ENCODE peak calls at places on chromosomes 2 and 18, in four cellular contexts. A is prostate gland, S is A549, X is PC-3. M is an unnamed sample.

GRCh38 chr2:96157649-96158553 is 12.7 kb upstream of the DUSP2 start:
- DNase-seq in S (no peak), X (no peak), A (no peak), M (no peak)

GRCh38 chr2:85448840-85449588 is 30.5 kb downstream of the SH2D6 start:
- DNase-seq in A (no peak), X (no peak), S (no peak), M (no peak)

GRCh38 chr2:135843671-135844070 is 6.7 kb upstream of the LCT start:
- DNase-seq in A (no peak), S (no peak), X (peak; percentile 11), M (no peak)

GRCh38 chr18:23619388-23619873 is 33.1 kb upstream of the NPC1 start:
- DNase-seq in A (no peak), X (no peak), S (no peak), M (no peak)

GRCh38 chr2:85308951-85309555 is 18.7 kb downstream of the TGOLN2 start:
- DNase-seq in A (no peak), S (no peak), X (peak; percentile 34), M (no peak)

GRCh38 chr18:59139291-59139614 is 431 bp upstream of the SEC11C start:
- DNase-seq in A (peak; percentile 87), S (peak; percentile 91), X (peak; percentile 87), M (peak; percentile 90)

GRCh38 chr18:32920796-32921787 is 148.3 kb upstream of the KLHL14 start:
- DNase-seq in X (peak; percentile 72), S (peak; percentile 9), A (no peak), M (no peak)

GRCh38 chr18:48948112-48949050 is 2.4 kb downstream of the SMAD7 start:
- DNase-seq in S (no peak), X (peak; percentile 20), A (peak; percentile 75), M (peak; percentile 42)

GRCh38 chr2:70104231-70105111 is 17.2 kb downstream of the PCBP1 start:
- DNase-seq in X (no peak), S (no peak), A (no peak), M (no peak)

GRCh38 chr18:23740105-23740830 is 51.0 kb downstream of the LAMA3 start:
- DNase-seq in A (no peak), X (peak; percentile 59), S (no peak), M (no peak)

GRCh38 chr18:43789234-43790000 is 512.1 kb upstream of the SYT4 start:
- DNase-seq in X (no peak), A (no peak), S (no peak), M (no peak)

GRCh38 chr18:58174285-58174684 is 130.3 kb downstream of the NEDD4L start:
- DNase-seq in A (no peak), S (no peak), X (no peak), M (no peak)

GRCh38 chr2:40483590-40483989 is 31.7 kb upstream of the SLC8A1 start:
- DNase-seq in X (no peak), A (no peak), S (no peak), M (no peak)

GRCh38 chr2:151827564-151828142 is 568 bp downstream of the ARL5A start:
- DNase-seq in X (peak; percentile 14), A (peak; percentile 22), S (peak; percentile 15), M (no peak)

GRCh38 chr2:61504949-61505348 is 33.2 kb downstream of the XPO1 start:
- DNase-seq in X (no peak), A (no peak), S (no peak), M (no peak)

GRCh38 chr2:96233880-96234316 is 25.3 kb upstream of the STARD7 start:
- DNase-seq in X (no peak), A (no peak), S (no peak), M (no peak)

GRCh38 chr18:44895176-44895798 is 214.6 kb downstream of the SETBP1 start:
- DNase-seq in X (peak; percentile 66), S (peak; percentile 16), A (peak; percentile 40), M (no peak)

GRCh38 chr18:43029414-43029813 is 86.1 kb downstream of the RIT2 start:
- DNase-seq in X (no peak), A (no peak), S (no peak), M (no peak)

GRCh38 chr2:143034292-143035074 is 94.7 kb upstream of the ARHGAP15 start:
- DNase-seq in X (peak; percentile 88), S (peak; percentile 31), A (peak; percentile 58), M (no peak)

GRCh38 chr2:12863937-12864336 is 147.2 kb downstream of the TRIB2 start:
- DNase-seq in X (no peak), A (no peak), S (no peak), M (no peak)
- H3K9me3 ChIP-seq in X (peaks cover 15% of the 10 kb centered on the region), A (no peaks in the 10 kb centered on the region), S (peaks cover 3% of the 10 kb centered on the region), M (no peaks in the 10 kb centered on the region)

GRCh38 chr18:13163167-13163927 is 55.2 kb upstream of the LDLRAD4 start:
- DNase-seq in X (no peak), S (no peak), A (no peak), M (no peak)

GRCh38 chr18:13164406-13164805 is 54.2 kb upstream of the LDLRAD4 start:
- DNase-seq in X (no peak), A (no peak), S (no peak), M (no peak)

GRCh38 chr18:13159579-13159978 is 59.0 kb upstream of the LDLRAD4 start:
- DNase-seq in X (peak; percentile 81), S (peak; percentile 40), A (no peak), M (no peak)

GRCh38 chr18:13161276-13161899 is 57.2 kb upstream of the LDLRAD4 start:
- DNase-seq in X (no peak), S (no peak), A (no peak), M (no peak)

DNA sequence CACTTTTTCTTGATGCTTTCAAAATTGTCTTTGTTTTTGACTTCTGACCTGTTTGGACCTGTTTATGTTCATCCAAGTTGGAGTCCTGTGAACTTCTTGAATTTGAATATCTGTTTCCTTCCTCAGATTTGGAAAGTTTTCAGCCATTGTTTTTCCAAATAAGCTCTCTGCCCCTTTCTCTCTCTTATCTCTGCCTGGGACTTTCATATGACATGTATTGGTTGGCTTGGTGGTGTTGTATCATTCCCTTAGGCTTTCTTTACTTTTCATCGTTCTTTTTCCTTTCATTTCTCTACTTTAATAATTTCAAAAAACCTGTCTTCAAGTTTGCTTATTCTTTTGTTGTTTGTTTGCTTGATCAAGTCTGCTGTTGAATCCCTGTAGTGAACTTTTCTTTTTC is 60.1 kb upstream of the LDLRAD4 start:
- DNase-seq in X (no peak), S (no peak), A (no peak), M (no peak)
- H3K9me3 ChIP-seq in X (peaks cover 25% of the 10 kb centered on the region), S (peaks cover 3% of the 10 kb centered on the region), A (no peaks in the 10 kb centered on the region), M (peaks cover 7% of the 10 kb centered on the region)

DNA sequence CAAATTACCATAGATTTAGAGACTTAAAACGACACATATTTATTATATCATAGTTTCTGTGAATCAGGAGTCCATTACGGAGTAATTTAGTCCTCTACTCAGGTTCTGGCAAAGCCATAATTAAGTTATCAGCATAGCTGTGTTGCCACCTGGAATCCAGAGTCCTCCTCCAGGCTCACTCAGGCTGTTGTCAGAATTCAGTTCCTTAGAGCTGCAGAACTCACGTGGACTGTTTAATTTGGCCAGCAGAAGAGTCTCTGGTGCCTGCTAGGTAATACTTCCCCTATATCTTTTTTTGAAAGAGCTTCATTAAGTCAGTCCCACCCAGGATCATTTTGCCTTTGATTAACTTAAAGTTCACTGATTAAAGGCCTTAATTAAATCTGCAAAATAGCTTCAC is 891.5 kb downstream of the SUCLG1 start:
- DNase-seq in X (no peak), A (no peak), S (no peak), M (no peak)
- H3K9me3 ChIP-seq in X (no peaks in the 10 kb centered on the region), A (no peaks in the 10 kb centered on the region), S (no peaks in the 10 kb centered on the region), M (no peaks in the 10 kb centered on the region)

GRCh38 chr2:44135307-44135706 is 33.4 kb upstream of the PPM1B start:
- DNase-seq in S (no peak), X (no peak), A (no peak), M (no peak)
- H3K9me3 ChIP-seq in S (peaks cover 7% of the 10 kb centered on the region), X (no peaks in the 10 kb centered on the region), A (no peaks in the 10 kb centered on the region), M (no peaks in the 10 kb centered on the region)

GRCh38 chr18:78041218-78041617 is 791.6 kb downstream of the GALR1 start:
- DNase-seq in X (no peak), A (no peak), S (no peak), M (no peak)
- H3K9me3 ChIP-seq in X (peaks cover 8% of the 10 kb centered on the region), A (no peaks in the 10 kb centered on the region), S (no peaks in the 10 kb centered on the region), M (no peaks in the 10 kb centered on the region)

GRCh38 chr2:89763254-89763580 is 1071.7 kb downstream of the RPIA start:
- DNase-seq in A (no peak), X (no peak), S (no peak), M (no peak)
- H3K9me3 ChIP-seq in A (no peaks in the 10 kb centered on the region), X (no peaks in the 10 kb centered on the region), S (peaks cover 25% of the 10 kb centered on the region), M (no peaks in the 10 kb centered on the region)

DNA sequence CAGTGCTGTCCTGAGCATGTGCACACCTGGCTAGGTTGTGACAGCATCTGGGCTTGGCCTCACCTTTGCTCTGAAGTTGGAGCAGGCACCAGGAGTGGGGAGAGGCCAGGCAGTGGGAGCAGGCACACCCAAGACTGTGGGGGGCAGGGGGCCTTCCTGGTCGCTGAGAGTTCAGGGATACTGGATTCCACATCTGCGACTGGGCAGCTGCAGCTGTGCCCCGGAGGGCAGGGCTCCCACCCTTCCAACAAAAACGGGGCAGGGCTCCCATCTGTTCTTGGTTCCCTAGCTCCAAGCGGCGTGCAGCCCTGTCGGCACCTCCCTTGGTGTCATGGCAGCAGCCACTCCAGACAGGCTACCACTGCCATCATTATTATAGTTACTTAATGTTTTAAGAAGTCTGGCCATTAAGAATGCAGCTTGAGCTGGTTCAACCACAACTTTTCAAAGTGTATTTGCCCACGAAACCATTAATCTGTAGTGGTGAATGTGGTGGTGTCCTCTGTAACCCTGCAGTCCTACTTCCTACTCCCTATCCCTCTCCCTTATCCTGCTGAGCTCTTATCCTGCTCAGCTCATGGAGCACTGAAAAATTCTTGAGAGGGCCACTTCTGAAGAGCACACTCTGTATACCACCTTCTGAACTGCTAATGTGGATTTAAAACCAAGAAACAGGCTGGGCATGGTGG is 48.0 kb upstream of the RAB1A start:
- DNase-seq in X (no peak), A (no peak), S (no peak), M (no peak)
- H3K9me3 ChIP-seq in X (no peaks in the 10 kb centered on the region), A (no peaks in the 10 kb centered on the region), S (peaks cover 10% of the 10 kb centered on the region), M (no peaks in the 10 kb centered on the region)

GRCh38 chr2:27572998-27573429 is 9.8 kb upstream of the ZNF512 start:
- DNase-seq in A (no peak), S (no peak), X (no peak), M (no peak)
- H3K9me3 ChIP-seq in A (no peaks in the 10 kb centered on the region), S (peaks cover 65% of the 10 kb centered on the region), X (no peaks in the 10 kb centered on the region), M (no peaks in the 10 kb centered on the region)

GRCh38 chr18:5521000-5521399 is 22.8 kb downstream of the EPB41L3 start:
- DNase-seq in X (no peak), A (no peak), S (no peak), M (no peak)

GRCh38 chr18:5519448-5520362 is 24.1 kb downstream of the EPB41L3 start:
- DNase-seq in X (no peak), A (no peak), S (no peak), M (no peak)

GRCh38 chr18:5520464-5520863 is 23.3 kb downstream of the EPB41L3 start:
- DNase-seq in A (no peak), X (no peak), S (no peak), M (no peak)

GRCh38 chr18:5518899-5519371 is 24.9 kb downstream of the EPB41L3 start:
- DNase-seq in S (no peak), X (no peak), A (no peak), M (no peak)

GRCh38 chr18:5518179-5518770 is 25.5 kb downstream of the EPB41L3 start:
- DNase-seq in X (no peak), A (no peak), S (no peak), M (no peak)
- H3K9me3 ChIP-seq in X (no peaks in the 10 kb centered on the region), A (no peaks in the 10 kb centered on the region), S (no peaks in the 10 kb centered on the region), M (no peaks in the 10 kb centered on the region)